ENCODE peak calls at places on chromosome 2, in eight cellular contexts. One of them, this sample, is unnamed.

GRCh38 chr2:182587831-182588230 is 128.2 kb upstream of the DNAJC10 start:
- DNase-seq in dorsolateral prefrontal cortex: no peak
- DNase-seq in CD4-positive, CD25-positive, alpha-beta regulatory T cell: no peak
- DNase-seq in germinal center: no peak
- DNase-seq in Peyer's patch: no peak
- DNase-seq in stimulated activated CD4-positive, alpha-beta T cell treated with anti-CD3 and anti-CD28 coated beads, Interleukin-15, amount 100 ng/mL, for 1 hour: no peak
- DNase-seq in HT-29: no peak
- DNase-seq in sciatic nerve: no peak
- DNase-seq in this sample: no peak

GRCh38 chr2:232511336-232511863 is 8.8 kb upstream of the PRSS56 start:
- DNase-seq in dorsolateral prefrontal cortex: no peak
- DNase-seq in HT-29: no peak
- DNase-seq in Peyer's patch: no peak
- DNase-seq in sciatic nerve: no peak
- DNase-seq in stimulated activated CD4-positive, alpha-beta T cell treated with anti-CD3 and anti-CD28 coated beads, Interleukin-15, amount 100 ng/mL, for 1 hour: no peak
- DNase-seq in germinal center: no peak
- DNase-seq in CD4-positive, CD25-positive, alpha-beta regulatory T cell: no peak
- DNase-seq in this sample: no peak

GRCh38 chr2:160295519-160296231 is 95.6 kb upstream of the ITGB6 start:
- DNase-seq in CD4-positive, CD25-positive, alpha-beta regulatory T cell: no peak
- DNase-seq in stimulated activated CD4-positive, alpha-beta T cell treated with anti-CD3 and anti-CD28 coated beads, Interleukin-15, amount 100 ng/mL, for 1 hour: no peak
- DNase-seq in germinal center: no peak
- DNase-seq in Peyer's patch: no peak
- DNase-seq in dorsolateral prefrontal cortex: no peak
- DNase-seq in sciatic nerve: no peak
- DNase-seq in HT-29: no peak
- DNase-seq in this sample: no peak

GRCh38 chr2:9918275-9918674 is 33.2 kb upstream of the GRHL1 start:
- DNase-seq in germinal center: no peak
- DNase-seq in HT-29: no peak
- DNase-seq in stimulated activated CD4-positive, alpha-beta T cell treated with anti-CD3 and anti-CD28 coated beads, Interleukin-15, amount 100 ng/mL, for 1 hour: no peak
- DNase-seq in sciatic nerve: no peak
- DNase-seq in Peyer's patch: no peak
- DNase-seq in CD4-positive, CD25-positive, alpha-beta regulatory T cell: no peak
- DNase-seq in dorsolateral prefrontal cortex: no peak
- DNase-seq in this sample: no peak

GRCh38 chr2:206783718-206784117 is 18.3 kb downstream of the FASTKD2 start:
- DNase-seq in dorsolateral prefrontal cortex: no peak
- DNase-seq in germinal center: no peak
- DNase-seq in CD4-positive, CD25-positive, alpha-beta regulatory T cell: no peak
- DNase-seq in stimulated activated CD4-positive, alpha-beta T cell treated with anti-CD3 and anti-CD28 coated beads, Interleukin-15, amount 100 ng/mL, for 1 hour: no peak
- DNase-seq in Peyer's patch: no peak
- DNase-seq in sciatic nerve: no peak
- DNase-seq in HT-29: peak; percentile 28
- DNase-seq in this sample: no peak

GRCh38 chr2:207504513-207505171 is 25.1 kb upstream of the CREB1 start:
- DNase-seq in HT-29: no peak
- DNase-seq in Peyer's patch: no peak
- DNase-seq in CD4-positive, CD25-positive, alpha-beta regulatory T cell: no peak
- DNase-seq in stimulated activated CD4-positive, alpha-beta T cell treated with anti-CD3 and anti-CD28 coated beads, Interleukin-15, amount 100 ng/mL, for 1 hour: no peak
- DNase-seq in dorsolateral prefrontal cortex: no peak
- DNase-seq in sciatic nerve: no peak
- DNase-seq in germinal center: no peak
- DNase-seq in this sample: no peak

GRCh38 chr2:105489168-105489878 is 90.5 kb upstream of the FHL2 start:
- DNase-seq in germinal center: no peak
- DNase-seq in sciatic nerve: no peak
- DNase-seq in dorsolateral prefrontal cortex: no peak
- DNase-seq in Peyer's patch: no peak
- DNase-seq in stimulated activated CD4-positive, alpha-beta T cell treated with anti-CD3 and anti-CD28 coated beads, Interleukin-15, amount 100 ng/mL, for 1 hour: no peak
- DNase-seq in HT-29: no peak
- DNase-seq in CD4-positive, CD25-positive, alpha-beta regulatory T cell: no peak
- DNase-seq in this sample: no peak

GRCh38 chr2:176234216-176234615 is 35.0 kb upstream of the MTX2 start:
- DNase-seq in HT-29: no peak
- DNase-seq in CD4-positive, CD25-positive, alpha-beta regulatory T cell: no peak
- DNase-seq in Peyer's patch: no peak
- DNase-seq in stimulated activated CD4-positive, alpha-beta T cell treated with anti-CD3 and anti-CD28 coated beads, Interleukin-15, amount 100 ng/mL, for 1 hour: no peak
- DNase-seq in dorsolateral prefrontal cortex: no peak
- DNase-seq in sciatic nerve: no peak
- DNase-seq in germinal center: no peak
- DNase-seq in this sample: no peak

GRCh38 chr2:159454185-159454584 is 162.2 kb downstream of the BAZ2B start:
- DNase-seq in dorsolateral prefrontal cortex: no peak
- DNase-seq in sciatic nerve: no peak
- DNase-seq in HT-29: no peak
- DNase-seq in stimulated activated CD4-positive, alpha-beta T cell treated with anti-CD3 and anti-CD28 coated beads, Interleukin-15, amount 100 ng/mL, for 1 hour: no peak
- DNase-seq in germinal center: no peak
- DNase-seq in Peyer's patch: no peak
- DNase-seq in CD4-positive, CD25-positive, alpha-beta regulatory T cell: no peak
- DNase-seq in this sample: no peak